ENCODE peak calls at places on chromosomes 11 and 22, in six cellular contexts. One of them, this sample, is unnamed.
A peak's percentile ranks its signal among the peaks of the same experiment; 100 is the strongest.

GRCh38 chr22:35379146-35379993 is 1.5 kb upstream of the HMOX1 start:
- DNase-seq in EH: no peak
- DNase-seq in stimulated activated CD4-positive, alpha-beta T cell treated with anti-CD3 and anti-CD28 coated beads, Interleukin-15, amount 100 ng/mL, for 1 hour: no peak
- DNase-seq in ELR: no peak
- DNase-seq in activated T-helper 1 cell treated with anti-CD3 and anti-CD28 coated beads, Interleukin-12 subunit alpha, Interleukin-12 subunit beta, Interleukin-2, Interleukin-4 antibody, amounts not matched to agents 30 ng/mL and 10 ng/mL and 1 ng/mL, durations not matched to agents 14 hours and 24 hours and 36 hours: no peak
- DNase-seq in GM12865: no peak
- DNase-seq in this sample: no peak

GRCh38 chr11:69302447-69302846 is 8.5 kb downstream of the MYEOV start:
- DNase-seq in EH: no peak
- DNase-seq in stimulated activated CD4-positive, alpha-beta T cell treated with anti-CD3 and anti-CD28 coated beads, Interleukin-15, amount 100 ng/mL, for 1 hour: no peak
- DNase-seq in ELR: no peak
- DNase-seq in activated T-helper 1 cell treated with anti-CD3 and anti-CD28 coated beads, Interleukin-12 subunit alpha, Interleukin-12 subunit beta, Interleukin-2, Interleukin-4 antibody, amounts not matched to agents 30 ng/mL and 10 ng/mL and 1 ng/mL, durations not matched to agents 14 hours and 24 hours and 36 hours: no peak
- DNase-seq in GM12865: no peak
- DNase-seq in this sample: no peak

GRCh38 chr11:46290598-46291309 is 13.3 kb downstream of the CREB3L1 start:
- DNase-seq in EH: peak; percentile 99
- DNase-seq in stimulated activated CD4-positive, alpha-beta T cell treated with anti-CD3 and anti-CD28 coated beads, Interleukin-15, amount 100 ng/mL, for 1 hour: no peak
- DNase-seq in ELR: peak; percentile 94
- DNase-seq in activated T-helper 1 cell treated with anti-CD3 and anti-CD28 coated beads, Interleukin-12 subunit alpha, Interleukin-12 subunit beta, Interleukin-2, Interleukin-4 antibody, amounts not matched to agents 30 ng/mL and 10 ng/mL and 1 ng/mL, durations not matched to agents 14 hours and 24 hours and 36 hours: no peak
- DNase-seq in GM12865: no peak
- DNase-seq in this sample: no peak

GRCh38 chr11:111730871-111731591 is 35.2 kb downstream of the PPP2R1B start:
- DNase-seq in EH: peak; percentile 55
- DNase-seq in stimulated activated CD4-positive, alpha-beta T cell treated with anti-CD3 and anti-CD28 coated beads, Interleukin-15, amount 100 ng/mL, for 1 hour: no peak
- DNase-seq in ELR: no peak
- DNase-seq in activated T-helper 1 cell treated with anti-CD3 and anti-CD28 coated beads, Interleukin-12 subunit alpha, Interleukin-12 subunit beta, Interleukin-2, Interleukin-4 antibody, amounts not matched to agents 30 ng/mL and 10 ng/mL and 1 ng/mL, durations not matched to agents 14 hours and 24 hours and 36 hours: no peak
- DNase-seq in GM12865: no peak
- DNase-seq in this sample: no peak

GRCh38 chr11:48003926-48004325 is 23.6 kb downstream of the PTPRJ start:
- DNase-seq in EH: no peak
- DNase-seq in stimulated activated CD4-positive, alpha-beta T cell treated with anti-CD3 and anti-CD28 coated beads, Interleukin-15, amount 100 ng/mL, for 1 hour: no peak
- DNase-seq in ELR: no peak
- DNase-seq in activated T-helper 1 cell treated with anti-CD3 and anti-CD28 coated beads, Interleukin-12 subunit alpha, Interleukin-12 subunit beta, Interleukin-2, Interleukin-4 antibody, amounts not matched to agents 30 ng/mL and 10 ng/mL and 1 ng/mL, durations not matched to agents 14 hours and 24 hours and 36 hours: no peak
- DNase-seq in GM12865: no peak
- DNase-seq in this sample: no peak

GRCh38 chr11:57340228-57340627 is 2.1 kb downstream of the P2RX3 start:
- DNase-seq in EH: peak; percentile 58
- DNase-seq in stimulated activated CD4-positive, alpha-beta T cell treated with anti-CD3 and anti-CD28 coated beads, Interleukin-15, amount 100 ng/mL, for 1 hour: no peak
- DNase-seq in ELR: peak; percentile 42
- DNase-seq in activated T-helper 1 cell treated with anti-CD3 and anti-CD28 coated beads, Interleukin-12 subunit alpha, Interleukin-12 subunit beta, Interleukin-2, Interleukin-4 antibody, amounts not matched to agents 30 ng/mL and 10 ng/mL and 1 ng/mL, durations not matched to agents 14 hours and 24 hours and 36 hours: no peak
- DNase-seq in GM12865: no peak
- DNase-seq in this sample: no peak

GRCh38 chr11:107697291-107697690 is 14.6 kb downstream of the SLN start:
- DNase-seq in EH: peak; percentile 24
- DNase-seq in stimulated activated CD4-positive, alpha-beta T cell treated with anti-CD3 and anti-CD28 coated beads, Interleukin-15, amount 100 ng/mL, for 1 hour: no peak
- DNase-seq in ELR: no peak
- DNase-seq in activated T-helper 1 cell treated with anti-CD3 and anti-CD28 coated beads, Interleukin-12 subunit alpha, Interleukin-12 subunit beta, Interleukin-2, Interleukin-4 antibody, amounts not matched to agents 30 ng/mL and 10 ng/mL and 1 ng/mL, durations not matched to agents 14 hours and 24 hours and 36 hours: no peak
- DNase-seq in GM12865: no peak
- DNase-seq in this sample: no peak

GRCh38 chr11:61609970-61610347 is 29.1 kb upstream of the SYT7 start:
- DNase-seq in EH: no peak
- DNase-seq in stimulated activated CD4-positive, alpha-beta T cell treated with anti-CD3 and anti-CD28 coated beads, Interleukin-15, amount 100 ng/mL, for 1 hour: no peak
- DNase-seq in ELR: peak; percentile 23
- DNase-seq in activated T-helper 1 cell treated with anti-CD3 and anti-CD28 coated beads, Interleukin-12 subunit alpha, Interleukin-12 subunit beta, Interleukin-2, Interleukin-4 antibody, amounts not matched to agents 30 ng/mL and 10 ng/mL and 1 ng/mL, durations not matched to agents 14 hours and 24 hours and 36 hours: no peak
- DNase-seq in GM12865: no peak
- DNase-seq in this sample: no peak

GRCh38 chr22:36373258-36373579 is 14.5 kb downstream of the MYH9 start:
- DNase-seq in EH: no peak
- DNase-seq in stimulated activated CD4-positive, alpha-beta T cell treated with anti-CD3 and anti-CD28 coated beads, Interleukin-15, amount 100 ng/mL, for 1 hour: no peak
- DNase-seq in ELR: no peak
- DNase-seq in activated T-helper 1 cell treated with anti-CD3 and anti-CD28 coated beads, Interleukin-12 subunit alpha, Interleukin-12 subunit beta, Interleukin-2, Interleukin-4 antibody, amounts not matched to agents 30 ng/mL and 10 ng/mL and 1 ng/mL, durations not matched to agents 14 hours and 24 hours and 36 hours: no peak
- DNase-seq in GM12865: no peak
- DNase-seq in this sample: no peak